ENCODE peak calls at places on chromosomes 13 and 19, in seven cellular contexts. O, I, U, D, N, V and P are unnamed samples.

GRCh38 chr19:3289971-3290569 is 65.6 kb downstream of the CELF5 start:
- DNase-seq in O (no peak), I (peak; percentile 23), U (no peak), D (no peak), N (no peak), V (no peak), P (no peak)

GRCh38 chr13:43758834-43759233 is 27.9 kb downstream of the ENOX1 start:
- DNase-seq in O (no peak), I (no peak), U (no peak), D (no peak), N (no peak), V (peak; percentile 11), P (no peak)

GRCh38 chr13:99375806-99376080 is 68.5 kb upstream of the GPR183 start:
- DNase-seq in O (no peak), I (no peak), U (no peak), D (no peak), N (no peak), V (no peak), P (no peak)

GRCh38 chr13:25738797-25739196 is 313.0 kb downstream of the SHISA2 start:
- DNase-seq in O (no peak), I (no peak), U (no peak), D (no peak), N (no peak), V (no peak), P (no peak)

GRCh38 chr13:98541211-98541610 is 35.7 kb downstream of the STK24 start:
- DNase-seq in O (no peak), I (peak; percentile 49), U (no peak), D (no peak), N (no peak), V (no peak), P (no peak)

GRCh38 chr19:18225702-18226468 is at the start of gene PDE4C:
- DNase-seq in O (no peak), I (peak; percentile 75), U (no peak), D (no peak), N (no peak), V (no peak), P (no peak)

GRCh38 chr13:98202026-98202425 is 25.0 kb upstream of the RNF113B start:
- DNase-seq in O (no peak), I (no peak), U (peak; percentile 59), D (no peak), N (no peak), V (peak; percentile 17), P (no peak)

GRCh38 chr19:10086904-10087256 is 763 bp downstream of the SHFL start:
- DNase-seq in O (no peak), I (no peak), U (no peak), D (no peak), N (peak; percentile 62), V (no peak), P (no peak)

GRCh38 chr19:31164666-31165265 is 184.5 kb downstream of the TSHZ3 start:
- DNase-seq in O (no peak), I (no peak), U (no peak), D (no peak), N (no peak), V (no peak), P (no peak)

DNA sequence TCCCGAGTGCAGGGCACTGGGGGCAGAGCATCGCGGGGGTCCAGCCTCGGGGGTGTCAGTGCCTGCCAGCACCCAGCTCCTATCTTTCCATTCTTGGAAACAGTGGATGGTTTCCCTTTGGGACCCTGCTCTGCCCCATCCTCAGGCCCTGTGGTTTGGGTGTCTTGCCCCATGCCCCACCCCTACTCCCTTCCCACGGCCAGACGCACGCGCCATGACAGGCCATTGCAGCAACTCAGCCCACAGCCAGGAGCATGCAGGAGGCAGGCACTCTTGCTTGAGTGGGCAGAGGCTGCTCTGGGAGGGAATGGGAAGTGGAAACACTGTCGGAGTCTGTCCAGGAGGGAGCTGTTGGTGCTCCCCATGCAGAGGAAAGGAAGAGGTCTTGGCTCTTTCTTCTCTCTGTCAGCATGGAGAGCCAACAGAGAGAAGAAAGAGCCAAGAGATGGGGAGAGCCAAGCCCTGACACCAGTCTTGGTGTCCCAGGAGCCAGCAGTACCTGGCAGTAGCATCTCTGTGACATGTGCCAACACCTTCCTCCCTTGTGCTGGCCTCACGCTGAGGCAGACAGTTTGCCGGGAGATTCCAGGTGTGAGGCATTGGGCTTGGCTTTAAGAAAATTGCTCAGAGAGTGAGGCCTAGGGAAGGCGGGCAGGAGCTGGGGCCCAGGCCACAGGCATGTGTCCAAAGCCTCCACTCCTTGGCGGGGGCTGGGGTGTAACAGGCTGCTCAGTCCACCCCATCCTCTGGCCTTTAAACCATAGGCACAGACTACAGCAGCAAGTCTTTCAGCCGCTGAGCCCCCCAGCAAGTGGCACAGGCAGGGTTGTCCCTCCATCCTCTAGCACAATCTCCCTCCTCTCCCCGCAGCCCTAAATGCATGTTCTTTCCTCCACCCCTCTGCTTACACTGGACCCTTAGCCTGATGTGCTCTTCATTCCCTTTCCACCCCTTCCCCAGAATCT is 86.7 kb upstream of the UQCRFS1 start:
- DNase-seq in O (no peak), I (no peak), U (no peak), D (no peak), N (no peak), V (no peak), P (no peak)
- TF ChIP-seq JUND in O (no peak), I (no peak), U (no peak), D (no peak), N (no peak), V (no peak), P (no peak)

GRCh38 chr19:54548806-54549205 is 24.8 kb upstream of the LILRA2 start:
- DNase-seq in O (no peak), I (no peak), U (no peak), D (no peak), N (no peak), V (no peak), P (no peak)

GRCh38 chr19:54549224-54549623 is 24.4 kb upstream of the LILRA2 start:
- DNase-seq in O (no peak), I (no peak), U (no peak), D (no peak), N (no peak), V (no peak), P (no peak)

GRCh38 chr19:54551950-54552912 is 21.4 kb upstream of the LILRA2 start:
- DNase-seq in O (no peak), I (no peak), U (no peak), D (no peak), N (no peak), V (peak; percentile 40), P (no peak)

GRCh38 chr19:54552913-54553310 is 20.7 kb upstream of the LILRA2 start:
- DNase-seq in O (no peak), I (no peak), U (no peak), D (no peak), N (no peak), V (no peak), P (no peak)

DNA sequence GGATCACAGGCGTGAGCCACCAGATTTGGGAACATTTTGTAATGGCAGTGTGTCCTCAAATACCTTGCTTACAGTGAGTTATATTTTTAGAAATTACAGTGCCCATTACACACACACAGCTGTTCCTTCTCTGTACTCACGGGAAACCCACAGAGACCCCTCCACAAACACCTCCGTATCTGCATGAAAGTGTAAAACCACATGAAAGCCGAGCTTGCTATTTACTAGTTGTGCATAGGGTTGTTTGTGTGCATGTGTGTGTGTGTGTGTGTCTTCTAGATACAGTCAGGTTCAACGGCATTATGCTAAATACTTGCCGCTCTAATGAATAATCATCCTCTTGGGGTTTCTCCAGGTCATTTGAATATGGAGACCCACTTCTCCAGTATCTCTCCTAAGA is 22.3 kb upstream of the LILRA2 start:
- DNase-seq in O (no peak), I (no peak), U (no peak), D (no peak), N (no peak), V (peak; percentile 67), P (no peak)
- TF ChIP-seq JUND in O (no peak), I (no peak), U (no peak), D (no peak), N (no peak), V (no peak), P (no peak)

GRCh38 chr13:34349091-34349722 is 531.3 kb downstream of the RFC3 start:
- DNase-seq in O (no peak), I (no peak), U (no peak), D (no peak), N (no peak), V (no peak), P (peak; percentile 7)
- TF ChIP-seq JUND in O (no peak), I (peak; percentile 93), U (no peak), D (no peak), N (no peak), V (no peak), P (no peak)

GRCh38 chr13:27233964-27234363 is 17.4 kb upstream of the RPL21 start:
- DNase-seq in O (no peak), I (no peak), U (no peak), D (no peak), N (no peak), V (no peak), P (no peak)
- TF ChIP-seq JUND in O (no peak), I (no peak), U (no peak), D (no peak), N (no peak), V (no peak), P (no peak)

DNA sequence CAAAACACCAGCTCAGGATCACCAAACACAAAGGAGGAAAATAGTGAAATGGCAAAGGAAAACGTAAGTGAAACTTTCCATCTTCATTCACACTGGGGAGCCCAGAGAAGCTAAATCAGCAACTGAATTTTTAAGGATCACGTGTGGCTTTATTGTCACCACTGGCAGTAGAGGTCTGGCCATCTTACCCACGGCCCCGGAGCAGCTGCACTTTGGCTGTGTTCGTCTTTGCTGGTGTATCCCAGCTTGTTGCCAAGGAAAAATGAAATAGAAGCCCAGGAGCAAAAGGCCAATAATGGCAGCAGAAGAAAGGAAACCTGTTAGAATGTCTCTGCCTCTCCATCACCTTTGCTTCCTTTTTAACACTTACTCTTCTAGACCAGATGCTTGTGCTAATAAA is 274.7 kb downstream of the FOXO1 start:
- DNase-seq in O (no peak), I (no peak), U (no peak), D (no peak), N (no peak), V (no peak), P (no peak)
- TF ChIP-seq JUND in O (no peak), I (no peak), U (no peak), D (no peak), N (no peak), V (no peak), P (no peak)

DNA sequence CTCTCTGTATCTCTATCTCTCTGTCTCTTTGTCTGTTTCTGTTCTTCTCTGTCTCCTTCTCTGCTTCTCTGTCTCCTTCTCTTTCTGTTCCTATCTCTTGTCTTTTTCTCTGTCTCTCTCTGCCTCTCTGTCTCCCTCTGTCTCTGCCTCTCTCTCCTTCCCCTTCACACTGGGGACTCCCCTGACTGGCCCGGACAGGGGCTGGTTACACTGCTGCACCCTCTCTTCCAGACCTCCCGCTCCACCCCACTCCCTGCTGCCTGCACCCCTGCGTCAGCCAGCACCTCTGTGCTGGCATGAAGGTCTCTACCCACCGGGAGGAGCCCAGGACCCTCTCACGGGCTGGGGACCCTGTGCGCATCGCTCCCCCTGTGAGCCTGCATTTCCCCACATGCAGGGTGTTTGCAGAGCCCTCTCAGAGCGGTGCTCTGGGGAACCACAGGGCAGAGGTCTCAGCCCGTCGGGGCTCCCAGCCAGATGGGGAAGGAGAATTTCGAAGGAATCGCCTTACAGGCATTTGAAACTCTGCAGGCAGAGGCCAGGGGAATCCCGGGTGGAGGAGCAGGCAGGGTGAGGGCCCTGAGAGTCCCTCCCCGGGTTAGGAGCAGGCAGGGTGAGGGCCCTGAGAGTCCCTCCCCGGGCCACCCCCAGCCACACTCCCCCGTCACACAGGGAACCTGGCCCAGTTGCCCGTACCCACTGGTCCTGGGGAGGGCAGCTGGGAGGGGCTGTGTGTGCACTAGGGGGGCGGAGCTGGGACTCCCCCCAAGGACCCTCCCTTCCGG is 16.1 kb upstream of the TCF3 start:
- DNase-seq in O (no peak), I (no peak), U (no peak), D (no peak), N (no peak), V (no peak), P (no peak)
- TF ChIP-seq JUND in O (no peak), I (no peak), U (no peak), D (no peak), N (no peak), V (peak; percentile 21), P (no peak)